ENCODE peak calls at places on chromosomes 5 and 9, in eight cellular contexts. P, R, U, Z, N, K, S and G are unnamed samples. For H3K4me1, the result is how much of the 10 kb centered on the place peaks cover.

GRCh38 chr5:82812575-82812974 is 264.6 kb downstream of the TMEM167A start:
- DNase-seq in P (no peak), S (no peak), K (no peak), U (no peak), Z (no peak), N (no peak), R (no peak), G (no peak)

GRCh38 chr5:40478766-40479165 is 200.9 kb upstream of the PTGER4 start:
- DNase-seq in P (no peak), N (no peak), S (no peak), K (no peak), Z (no peak), R (no peak), U (no peak), G (no peak)

GRCh38 chr9:31542384-31543055 is 841.9 kb upstream of the ACO1 start:
- DNase-seq in P (no peak), S (peak), K (peak), N (no peak), Z (peak), R (no peak), U (peak), G (no peak)

GRCh38 chr5:154117930-154118329 is 72.6 kb upstream of the GALNT10 start:
- DNase-seq in U (no peak), P (no peak), N (no peak), S (no peak), K (no peak), Z (no peak), R (no peak), G (no peak)

GRCh38 chr9:37371565-37372464 is 50.7 kb upstream of the GRHPR start:
- DNase-seq in Z (no peak), N (no peak), U (no peak), P (no peak), S (no peak), K (no peak), R (no peak), G (no peak)

GRCh38 chr5:92653730-92654461 is 927.1 kb downstream of the NR2F1-AS1 start:
- DNase-seq in P (no peak), S (no peak), Z (no peak), N (no peak), R (no peak), U (no peak), K (no peak), G (no peak)

GRCh38 chr5:17808566-17808965 is 174.3 kb downstream of the TAF11L14 start:
- DNase-seq in R (no peak), K (no peak), S (no peak), U (no peak), N (no peak), P (no peak), Z (no peak), G (no peak)

GRCh38 chr9:87427851-87428506 is 69.7 kb upstream of the DAPK1 start:
- DNase-seq in P (no peak), K (no peak), R (no peak), S (no peak), Z (no peak), U (no peak), N (no peak), G (no peak)

GRCh38 chr5:171308453-171309275 is at the start of gene TLX3:
- DNase-seq in P (no peak), K (no peak), Z (no peak), R (no peak), S (no peak), U (no peak), N (peak), G (no peak)

GRCh38 chr5:180217797-180218196 is 8.8 kb upstream of the RASGEF1C start:
- DNase-seq in P (no peak), U (no peak), N (no peak), S (no peak), K (no peak), Z (no peak), R (no peak), G (no peak)

GRCh38 chr5:165559645-165560044 is 2054.2 kb downstream of the MAT2B start:
- DNase-seq in K (no peak), Z (no peak), R (no peak), P (no peak), N (no peak), U (no peak), S (no peak), G (no peak)

GRCh38 chr5:67142816-67143215 is 53.8 kb downstream of the CD180 start:
- DNase-seq in R (no peak), N (no peak), P (no peak), K (no peak), S (no peak), Z (no peak), U (no peak), G (no peak)

GRCh38 chr5:67009028-67009427 is 187.6 kb downstream of the CD180 start:
- DNase-seq in Z (no peak), R (no peak), P (no peak), N (no peak), S (no peak), U (no peak), K (no peak), G (no peak)

GRCh38 chr9:92652461-92652860 is 17.5 kb downstream of the IPPK start:
- DNase-seq in N (no peak), U (no peak), Z (no peak), S (no peak), R (no peak), P (no peak), K (no peak), G (no peak)

GRCh38 chr9:86854898-86855523 is 92.3 kb downstream of the GAS1 start:
- DNase-seq in U (no peak), S (peak), N (no peak), R (no peak), P (no peak), Z (no peak), K (peak), G (no peak)

GRCh38 chr5:105032917-105033316 is 1470.3 kb upstream of the NUDT12 start:
- DNase-seq in K (no peak), Z (no peak), S (no peak), N (no peak), U (no peak), R (no peak), P (no peak), G (no peak)

GRCh38 chr5:162231522-162231921 is 163.9 kb downstream of the GABRG2 start:
- DNase-seq in N (no peak), K (no peak), Z (no peak), P (no peak), U (no peak), R (no peak), S (no peak), G (no peak)

GRCh38 chr9:22976454-22976853 is 529.8 kb downstream of the DMRTA1 start:
- DNase-seq in N (no peak), U (no peak), P (no peak), S (no peak), R (no peak), Z (no peak), K (no peak), G (no peak)

GRCh38 chr5:117252566-117252965 is 677.9 kb upstream of the SEMA6A start:
- DNase-seq in K (no peak), N (no peak), P (no peak), Z (no peak), S (no peak), U (no peak), R (no peak), G (no peak)

GRCh38 chr5:54438601-54439399 is 16.7 kb upstream of the HSPB3 start:
- DNase-seq in N (no peak), R (no peak), K (peak), Z (no peak), P (no peak), U (no peak), S (no peak), G (peak)

GRCh38 chr5:87302061-87302460 is 34.4 kb downstream of the RASA1 start:
- DNase-seq in N (no peak), Z (no peak), P (no peak), R (no peak), U (no peak), K (no peak), S (no peak), G (no peak)

GRCh38 chr9:28270156-28270555 is 696.9 kb upstream of the C9orf72 start:
- DNase-seq in Z (no peak), R (no peak), K (no peak), U (no peak), S (no peak), P (no peak), N (no peak), G (no peak)

GRCh38 chr5:143194206-143194605 is 209.3 kb downstream of the NR3C1 start:
- DNase-seq in S (no peak), N (no peak), P (no peak), R (no peak), U (no peak), K (no peak), Z (no peak), G (no peak)

GRCh38 chr5:84425365-84425764 is 40.7 kb upstream of the EDIL3 start:
- DNase-seq in S (no peak), Z (no peak), N (no peak), K (no peak), U (no peak), P (no peak), R (no peak), G (no peak)

GRCh38 chr5:55989860-55990259 is 4.9 kb downstream of the IL6ST start:
- DNase-seq in U (no peak), R (no peak), N (no peak), Z (no peak), K (no peak), P (no peak), S (no peak), G (no peak)

GRCh38 chr5:1522601-1523479 is 920 bp downstream of the LPCAT1 start:
- DNase-seq in N (peak), K (no peak), S (peak), U (peak), P (peak), Z (peak), R (peak), G (no peak)

GRCh38 chr5:168883253-168883880 is 304.2 kb upstream of the PANK3 start:
- DNase-seq in R (no peak), P (no peak), N (no peak), K (no peak), U (no peak), S (no peak), Z (no peak), G (no peak)

GRCh38 chr5:160353379-160353778 is 17.0 kb downstream of the C1QTNF2 start:
- DNase-seq in P (no peak), S (no peak), R (peak), Z (peak), U (no peak), K (no peak), N (no peak), G (no peak)

GRCh38 chr5:101244621-101245020 is 341.5 kb upstream of the ST8SIA4 start:
- DNase-seq in P (no peak), N (no peak), R (no peak), Z (no peak), K (no peak), S (no peak), U (no peak), G (no peak)

GRCh38 chr5:125874717-125875116 is 548.5 kb upstream of the GRAMD2B start:
- DNase-seq in U (no peak), P (no peak), Z (no peak), S (no peak), K (no peak), R (no peak), N (no peak), G (no peak)

GRCh38 chr9:89873801-89874200 is 269.0 kb downstream of the GADD45G start:
- DNase-seq in S (peak), U (no peak), R (no peak), Z (peak), P (no peak), N (no peak), K (no peak), G (no peak)

GRCh38 chr9:21812415-21812814 is 10.0 kb downstream of the MTAP start:
- DNase-seq in U (no peak), K (peak), P (no peak), S (no peak), R (no peak), N (no peak), Z (no peak), G (no peak)

GRCh38 chr9:18605763-18606162 is 131.8 kb downstream of the ADAMTSL1 start:
- DNase-seq in P (peak), U (no peak), R (no peak), K (no peak), Z (peak), N (no peak), S (peak), G (no peak)

GRCh38 chr5:158875272-158875679 is 224.4 kb downstream of the EBF1 start:
- DNase-seq in K (no peak), Z (no peak), S (no peak), U (no peak), N (no peak), P (no peak), R (no peak), G (no peak)
- H3K4me3 ChIP-seq in K (no peak), Z (peak), S (peak), U (no peak), N (no peak), P (no peak), R (no peak), G (peak)

DNA sequence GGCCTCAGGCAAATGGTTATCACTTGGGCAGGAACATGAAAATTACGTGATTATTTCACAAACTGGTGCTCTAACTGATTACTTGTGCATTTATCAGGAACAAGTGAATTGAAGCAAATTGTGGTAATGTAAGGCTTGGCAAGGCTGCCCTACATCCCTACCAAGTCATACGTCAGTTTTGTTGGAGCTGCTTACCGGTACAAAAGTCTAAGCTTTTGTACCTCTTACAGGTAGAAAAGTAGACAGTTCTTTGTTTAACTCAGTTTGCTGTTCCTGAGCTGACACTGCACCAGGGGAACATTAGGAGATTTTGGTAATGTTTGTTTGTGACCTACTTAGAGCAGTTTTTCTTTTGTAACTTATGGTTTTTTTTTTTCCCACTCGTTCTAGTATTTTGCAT is 2.2 kb downstream of the G3BP1 start:
- DNase-seq in N (no peak), K (no peak), R (no peak), Z (no peak), P (no peak), U (no peak), S (no peak), G (no peak)
- TF ChIP-seq EP300 in N (no peak), K (no peak), R (no peak), Z (no peak), P (no peak), U (no peak), S (no peak), G (no peak)

DNA sequence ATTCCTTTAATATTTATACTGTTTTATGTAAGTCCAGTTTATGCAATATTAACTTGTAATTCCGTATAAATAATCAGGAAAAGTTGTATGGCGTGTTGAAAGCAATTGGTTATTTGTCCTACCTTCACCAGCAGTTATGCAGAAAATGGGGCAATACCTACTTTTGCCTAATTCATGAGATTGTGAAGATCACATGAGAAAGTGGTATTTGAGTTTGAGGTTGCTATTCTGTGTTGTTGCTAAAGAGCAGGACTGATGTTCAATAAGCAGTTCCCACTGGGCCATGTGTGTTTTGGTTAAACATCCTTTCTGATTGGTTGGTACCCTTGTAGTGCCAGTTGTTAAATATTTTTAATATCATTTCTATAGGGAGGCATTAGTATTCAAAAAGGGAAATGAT is 3.2 kb downstream of the TGFBR1 start:
- DNase-seq in K (no peak), P (no peak), S (no peak), R (no peak), Z (no peak), U (no peak), N (no peak), G (no peak)
- H3K4me1 ChIP-seq in K (under half), P (under half), S (under half), R (under half), Z (half or more), U (under half), N (half or more), G (under half)

GRCh38 chr5:42951847-42952411 is 88.2 kb downstream of the ANXA2R start:
- DNase-seq in Z (no peak), P (no peak), N (no peak), U (peak), K (no peak), R (no peak), S (peak), G (no peak)

GRCh38 chr5:42951169-42951846 is 88.8 kb downstream of the ANXA2R start:
- DNase-seq in Z (no peak), N (no peak), S (peak), R (no peak), K (no peak), U (peak), P (no peak), G (no peak)

GRCh38 chr5:42950466-42951168 is 89.5 kb downstream of the ANXA2R start:
- DNase-seq in U (peak), N (no peak), S (peak), Z (peak), P (peak), K (peak), R (peak), G (no peak)

GRCh38 chr5:42953061-42953460 is 87.1 kb downstream of the ANXA2R start:
- DNase-seq in N (no peak), U (no peak), K (no peak), P (no peak), S (no peak), Z (no peak), R (no peak), G (no peak)

GRCh38 chr5:42952575-42952974 is 87.5 kb downstream of the ANXA2R start:
- DNase-seq in U (no peak), Z (no peak), S (no peak), P (no peak), R (no peak), K (no peak), N (no peak), G (no peak)
- H3K4me3 ChIP-seq in U (peak), Z (peak), S (peak), P (peak), R (no peak), K (no peak), N (peak), G (peak)

GRCh38 chr9:111938427-111938800 is 41.8 kb downstream of the UGCG start:
- DNase-seq in K (no peak), N (no peak), Z (no peak), S (no peak), P (no peak), U (no peak), R (no peak), G (no peak)

GRCh38 chr9:111937781-111938426 is 41.3 kb downstream of the UGCG start:
- DNase-seq in K (no peak), S (peak), R (no peak), P (no peak), Z (no peak), N (no peak), U (peak), G (no peak)

GRCh38 chr9:111940697-111941096 is 44.1 kb downstream of the UGCG start:
- DNase-seq in Z (no peak), S (no peak), U (no peak), K (no peak), N (no peak), R (no peak), P (no peak), G (no peak)

GRCh38 chr9:111937301-111937700 is 40.7 kb downstream of the UGCG start:
- DNase-seq in R (no peak), N (no peak), P (no peak), S (no peak), U (no peak), Z (no peak), K (no peak), G (no peak)

GRCh38 chr9:111939322-111939721 is 42.7 kb downstream of the UGCG start:
- DNase-seq in N (no peak), U (no peak), K (no peak), Z (no peak), R (no peak), S (no peak), P (no peak), G (no peak)
- TF ChIP-seq EP300 in N (no peak), U (no peak), K (no peak), Z (no peak), R (no peak), S (no peak), P (no peak), G (no peak)

GRCh38 chr5:371811-372555 is 50.5 kb downstream of the AHRR start:
- DNase-seq in Z (no peak), U (peak), P (no peak), S (no peak), R (no peak), N (peak), K (no peak), G (peak)
- H3K4me1 ChIP-seq in Z (under half), U (under half), P (under half), S (under half), R (under half), N (under half), K (under half), G (under half)

DNA sequence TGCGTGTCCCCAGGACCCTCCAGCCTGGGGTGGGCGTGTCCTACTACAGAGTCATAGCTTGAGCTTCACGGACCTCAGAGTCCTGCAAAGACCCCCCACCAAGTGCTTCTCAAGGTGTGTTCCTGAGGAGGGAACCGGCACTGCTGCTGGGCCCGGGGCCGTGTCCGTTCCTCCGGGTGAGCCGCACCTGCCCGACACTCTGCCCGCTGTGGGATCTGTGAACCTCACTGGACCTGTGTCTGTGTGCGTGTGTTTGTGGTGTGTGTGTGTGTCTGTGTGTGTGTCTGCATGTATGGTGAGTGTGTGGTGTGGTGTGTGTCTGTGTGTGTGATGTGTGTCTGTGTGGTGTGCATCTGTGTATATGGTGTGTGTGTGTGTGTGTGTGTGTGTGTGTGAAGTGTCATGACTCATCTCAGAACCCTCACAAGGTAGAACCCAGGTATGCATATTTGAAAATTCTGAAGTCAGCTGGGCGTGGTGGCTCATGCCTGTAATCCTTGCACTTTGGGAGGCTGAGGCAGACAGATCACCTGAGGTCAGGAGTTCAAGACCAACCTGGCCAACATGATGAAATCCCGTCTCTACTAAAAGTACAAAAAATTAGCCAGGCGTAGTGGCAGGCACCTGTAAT is 40.9 kb upstream of the RXRA start:
- DNase-seq in P (no peak), K (no peak), S (no peak), U (no peak), Z (no peak), R (no peak), N (no peak), G (no peak)
- H3K4me3 ChIP-seq in P (no peak), K (no peak), S (no peak), U (no peak), Z (no peak), R (no peak), N (no peak), G (no peak)

GRCh38 chr5:78899922-78900362 is 85.2 kb downstream of the ARSB start:
- DNase-seq in R (peak), N (no peak), K (peak), S (no peak), Z (no peak), U (peak), P (no peak), G (no peak)
- TF ChIP-seq EP300 in R (no peak), N (no peak), K (no peak), S (no peak), Z (no peak), U (no peak), P (no peak), G (no peak)

GRCh38 chr5:32443145-32443540 is 1.4 kb downstream of the ZFR start:
- DNase-seq in R (peak), U (no peak), K (no peak), Z (no peak), N (no peak), P (no peak), S (no peak), G (no peak)
- H3K4me1 ChIP-seq in R (under half), U (under half), K (under half), Z (under half), N (half or more), P (under half), S (under half), G (half or more)

DNA sequence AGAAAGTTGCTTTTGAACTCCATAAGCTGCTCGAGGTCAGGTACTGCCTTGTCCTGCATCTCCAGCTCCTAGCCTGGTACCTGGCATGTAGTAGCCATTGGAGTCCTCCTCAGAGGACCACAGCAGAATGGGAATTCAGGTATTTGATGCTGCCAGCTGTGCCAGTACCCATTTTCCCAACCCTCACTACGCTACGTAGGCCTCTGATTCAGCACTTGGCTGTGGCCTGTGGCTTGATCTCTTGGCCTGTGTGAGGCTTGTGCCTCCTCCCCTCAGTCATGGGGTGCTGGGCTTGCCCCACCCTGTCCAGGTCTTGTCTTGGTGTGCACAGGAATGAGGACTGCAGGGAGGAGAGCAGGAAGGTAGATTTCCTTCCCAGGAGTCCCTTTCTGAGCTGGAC is 11.8 kb downstream of the OTULIN start:
- DNase-seq in Z (no peak), U (no peak), R (peak), S (no peak), N (no peak), K (no peak), P (no peak), G (no peak)
- H3K4me3 ChIP-seq in Z (no peak), U (no peak), R (no peak), S (no peak), N (no peak), K (no peak), P (no peak), G (no peak)